ENCODE peak calls at places on chromosomes 5 and 9, in seven cellular contexts. J is tibial nerve; S is uterus; O is CD8-positive, alpha-beta T cell; P is lower lobe of right lung; Q is heart right ventricle; K is GM12865. V is an unnamed sample.

GRCh38 chr5:11467588-11467987 is 436.7 kb downstream of the CTNND2 start:
- DNase-seq in J (no peak), S (no peak), Q (no peak), P (no peak), O (no peak), K (no peak), V (no peak)

GRCh38 chr9:136312436-136312835 is 8.5 kb upstream of the CCDC187 start:
- DNase-seq in P (no peak), S (no peak), O (peak), J (no peak), Q (no peak), K (peak), V (peak)

GRCh38 chr5:76978869-76979268 is 26.0 kb downstream of the CRHBP start:
- DNase-seq in P (no peak), S (no peak), J (no peak), K (no peak), O (no peak), Q (no peak), V (no peak)

GRCh38 chr5:67301285-67301904 is 104.8 kb upstream of the CD180 start:
- DNase-seq in Q (peak), O (no peak), S (peak), J (peak), P (peak), K (no peak), V (peak)

GRCh38 chr5:40578501-40579451 is 100.9 kb upstream of the PTGER4 start:
- DNase-seq in O (no peak), J (no peak), K (peak), P (no peak), Q (no peak), S (no peak), V (peak)

GRCh38 chr5:97943036-97943435 is 760.0 kb upstream of the RIOK2 start:
- DNase-seq in J (no peak), O (no peak), S (no peak), P (no peak), Q (no peak), K (no peak), V (no peak)

GRCh38 chr5:6902597-6902996 is 189.4 kb downstream of the TENT4A start:
- DNase-seq in K (no peak), P (no peak), J (no peak), S (no peak), Q (no peak), O (no peak), V (no peak)

GRCh38 chr9:121682201-121682600 is 30.8 kb downstream of the DAB2IP start:
- DNase-seq in P (no peak), J (no peak), S (no peak), Q (no peak), K (no peak), O (no peak), V (no peak)

GRCh38 chr5:6772886-6773285 is 59.7 kb downstream of the TENT4A start:
- DNase-seq in O (no peak), J (no peak), P (no peak), S (no peak), K (no peak), Q (no peak), V (no peak)

GRCh38 chr9:2228132-2228531 is 213.0 kb downstream of the SMARCA2 start:
- DNase-seq in S (no peak), K (peak), Q (no peak), O (no peak), J (no peak), P (peak), V (peak)

GRCh38 chr9:120839146-120839545 is 3.6 kb downstream of the PSMD5 start:
- DNase-seq in O (no peak), S (no peak), K (no peak), J (no peak), P (no peak), Q (no peak), V (no peak)

GRCh38 chr9:134026561-134026960 is 1.3 kb downstream of the BRD3OS start:
- DNase-seq in J (no peak), Q (no peak), P (no peak), S (no peak), O (no peak), K (no peak), V (no peak)
- H3K4me3 ChIP-seq in J (no peak), Q (no peak), P (peak), S (no peak), O (peak), K (no peak), V (no peak)

GRCh38 chr9:20634895-20635294 is 12.6 kb upstream of the MLLT3 start:
- DNase-seq in S (no peak), O (no peak), J (no peak), Q (no peak), K (no peak), P (no peak), V (no peak)

GRCh38 chr9:20642045-20642444 is 19.7 kb upstream of the MLLT3 start:
- DNase-seq in Q (no peak), J (no peak), O (no peak), P (no peak), K (no peak), S (no peak), V (no peak)

GRCh38 chr9:20640331-20641187 is 18.3 kb upstream of the MLLT3 start:
- DNase-seq in K (peak), S (no peak), J (no peak), O (peak), P (peak), Q (peak), V (peak)

GRCh38 chr9:20636883-20637440 is 14.7 kb upstream of the MLLT3 start:
- DNase-seq in J (no peak), K (no peak), P (no peak), S (no peak), O (no peak), Q (no peak), V (peak)
- TF ChIP-seq CTCF in J (no peak), K (no peak), P (no peak), S (no peak), O (no peak), Q (no peak), V (no peak)

GRCh38 chr5:156147948-156148285 is 179.0 kb upstream of the SGCD start:
- DNase-seq in P (no peak), Q (no peak), K (no peak), S (no peak), O (no peak), J (no peak), V (no peak)

GRCh38 chr5:156147251-156147947 is 179.6 kb upstream of the SGCD start:
- DNase-seq in O (no peak), S (no peak), K (no peak), Q (no peak), P (no peak), J (no peak), V (peak)

GRCh38 chr5:156142867-156143266 is 184.1 kb upstream of the SGCD start:
- DNase-seq in S (no peak), K (no peak), O (no peak), J (no peak), Q (no peak), P (no peak), V (no peak)

GRCh38 chr5:156149203-156149602 is 177.8 kb upstream of the SGCD start:
- DNase-seq in P (no peak), J (no peak), S (no peak), K (no peak), O (no peak), Q (no peak), V (no peak)

GRCh38 chr5:156148307-156148706 is 178.7 kb upstream of the SGCD start:
- DNase-seq in S (no peak), P (no peak), Q (no peak), O (no peak), K (no peak), J (no peak), V (no peak)
- H3K4me3 ChIP-seq in S (no peak), P (no peak), Q (no peak), O (no peak), K (no peak), J (no peak), V (no peak)

GRCh38 chr5:9207820-9208418 is 338.0 kb downstream of the SEMA5A start:
- DNase-seq in P (no peak), S (no peak), K (peak), J (no peak), O (no peak), Q (no peak), V (peak)
- TF ChIP-seq CTCF in P (peak), S (peak), K (peak), J (peak), O (no peak), Q (no peak), V (peak)

GRCh38 chr5:94793113-94793815 is 174.8 kb downstream of the SLF1 start:
- DNase-seq in O (no peak), S (no peak), Q (no peak), K (peak), P (no peak), J (no peak), V (peak)
- H3K4me3 ChIP-seq in O (no peak), S (no peak), Q (no peak), K (no peak), P (no peak), J (no peak), V (no peak)

GRCh38 chr5:117326997-117327396 is 752.4 kb upstream of the SEMA6A start:
- DNase-seq in O (no peak), S (no peak), K (no peak), P (no peak), Q (no peak), J (no peak), V (no peak)
- TF ChIP-seq CTCF in O (no peak), S (no peak), K (no peak), P (no peak), Q (no peak), J (no peak), V (no peak)

GRCh38 chr9:101443358-101443757 is 7.8 kb upstream of the ALDOB start:
- DNase-seq in Q (peak), K (no peak), P (no peak), S (no peak), J (no peak), O (no peak), V (no peak)
- H3K4me3 ChIP-seq in Q (no peak), K (no peak), P (no peak), S (no peak), J (no peak), O (no peak), V (no peak)

GRCh38 chr5:15951550-15951949 is 228.0 kb downstream of the MARCHF11 start:
- DNase-seq in K (no peak), S (no peak), J (no peak), Q (no peak), O (no peak), P (no peak), V (no peak)

GRCh38 chr5:15959560-15960164 is 219.9 kb downstream of the MARCHF11 start:
- DNase-seq in P (no peak), Q (no peak), K (no peak), O (no peak), J (no peak), S (peak), V (peak)

GRCh38 chr5:15951126-15951525 is 228.5 kb downstream of the MARCHF11 start:
- DNase-seq in P (no peak), J (no peak), K (no peak), O (no peak), Q (no peak), S (no peak), V (no peak)

GRCh38 chr5:15956622-15957021 is 223.0 kb downstream of the MARCHF11 start:
- DNase-seq in K (no peak), O (no peak), S (no peak), J (no peak), P (no peak), Q (no peak), V (no peak)

DNA sequence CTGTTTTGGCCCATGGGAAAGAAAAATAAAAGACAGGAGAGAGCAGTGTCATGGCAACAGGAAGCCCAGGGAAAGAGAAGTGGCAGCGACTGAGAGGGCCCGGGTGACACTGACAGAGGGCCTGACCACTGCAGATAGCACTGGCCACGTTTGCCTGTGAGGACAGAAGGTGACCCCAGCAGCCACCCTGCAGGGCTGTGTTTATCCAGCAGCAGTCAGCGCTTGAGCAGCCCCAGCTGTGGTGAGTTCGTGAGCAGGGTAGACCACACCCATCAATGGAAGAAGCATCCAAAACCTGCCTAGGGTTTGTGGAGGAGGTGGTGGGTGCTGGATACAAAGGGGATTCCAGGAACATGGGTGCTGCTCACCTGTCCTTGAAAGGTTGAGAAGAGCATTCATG is 222.5 kb downstream of the MARCHF11 start:
- DNase-seq in Q (no peak), K (no peak), O (no peak), J (no peak), P (no peak), S (no peak), V (no peak)
- TF ChIP-seq CTCF in Q (no peak), K (no peak), O (no peak), J (no peak), P (no peak), S (no peak), V (no peak)

DNA sequence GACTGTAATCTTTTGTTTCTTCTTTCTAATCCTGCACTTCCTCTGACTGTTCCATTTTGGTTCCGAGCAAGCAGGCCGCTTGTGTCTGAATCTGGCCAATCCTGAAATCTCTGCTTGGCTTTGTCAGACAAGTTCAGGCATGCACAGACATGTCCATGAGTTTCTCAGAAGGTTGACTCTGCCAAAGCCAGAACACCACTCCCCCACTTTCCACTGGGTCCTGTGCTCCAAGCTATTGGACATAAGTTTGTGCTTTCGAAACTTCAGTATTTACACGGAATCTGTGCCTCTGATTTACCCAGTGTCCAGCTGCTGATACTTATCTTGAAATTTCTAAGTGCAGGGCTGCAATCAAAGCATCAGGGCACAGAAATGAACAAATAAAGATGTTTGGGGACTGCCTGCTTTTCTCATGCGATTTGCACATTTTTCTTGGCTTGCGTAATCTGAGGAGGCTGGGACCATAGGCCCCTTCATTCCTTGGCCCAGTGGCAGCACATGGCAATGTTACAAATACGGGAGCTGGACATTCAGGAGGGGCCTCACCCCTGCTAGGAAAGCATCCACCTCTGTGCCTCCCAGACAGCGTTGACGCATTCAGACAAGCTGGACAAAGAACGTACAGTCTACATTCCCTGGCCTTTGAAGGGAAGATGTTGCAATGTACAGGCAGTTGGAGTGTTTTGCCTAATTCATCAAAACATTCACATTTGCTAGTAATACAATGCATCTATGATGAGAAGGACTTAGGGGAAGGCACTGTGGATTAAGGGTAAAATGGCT is 209.2 kb upstream of the PAPPA start:
- DNase-seq in S (peak), K (peak), Q (peak), J (peak), O (no peak), P (peak), V (peak)
- H3K4me3 ChIP-seq in S (no peak), K (no peak), Q (no peak), J (no peak), O (no peak), P (no peak), V (no peak)

V was measured in cardiac fibroblast.